ENCODE peak calls at places on chromosomes 13 and 19, in nine cellular contexts. One of them, this sample, is unnamed.

GRCh38 chr19:33797821-33798633 is 1.4 kb downstream of the KCTD15 start:
- DNase-seq in endodermal cell: peak
- DNase-seq in upper lobe of left lung: no peak
- DNase-seq in retinal pigment epithelial cell: no peak
- DNase-seq in GM23338: peak
- DNase-seq in foreskin fibroblast: peak
- DNase-seq in skeletal muscle cell: no peak
- DNase-seq in left ventricle myocardium inferior: peak
- DNase-seq in lung: peak
- DNase-seq in this sample: peak

GRCh38 chr19:5113101-5113557 is 144.2 kb downstream of the KDM4B start:
- DNase-seq in endodermal cell: no peak
- DNase-seq in upper lobe of left lung: no peak
- DNase-seq in retinal pigment epithelial cell: no peak
- DNase-seq in GM23338: no peak
- DNase-seq in foreskin fibroblast: peak
- DNase-seq in skeletal muscle cell: no peak
- DNase-seq in left ventricle myocardium inferior: no peak
- DNase-seq in lung: no peak
- DNase-seq in this sample: no peak

GRCh38 chr13:75871059-75871458 is 234.9 kb downstream of the LMO7 start:
- DNase-seq in endodermal cell: no peak
- DNase-seq in upper lobe of left lung: no peak
- DNase-seq in retinal pigment epithelial cell: no peak
- DNase-seq in GM23338: no peak
- DNase-seq in foreskin fibroblast: peak
- DNase-seq in skeletal muscle cell: no peak
- DNase-seq in left ventricle myocardium inferior: no peak
- DNase-seq in lung: no peak
- DNase-seq in this sample: no peak

GRCh38 chr13:22499919-22500318 is 680.9 kb upstream of the SGCG start:
- DNase-seq in endodermal cell: no peak
- DNase-seq in upper lobe of left lung: no peak
- DNase-seq in retinal pigment epithelial cell: peak
- DNase-seq in GM23338: no peak
- DNase-seq in foreskin fibroblast: no peak
- DNase-seq in skeletal muscle cell: no peak
- DNase-seq in left ventricle myocardium inferior: no peak
- DNase-seq in lung: no peak
- DNase-seq in this sample: no peak

GRCh38 chr19:43936219-43936618 is 1.1 kb upstream of the ZNF45 start:
- DNase-seq in endodermal cell: no peak
- DNase-seq in upper lobe of left lung: no peak
- DNase-seq in retinal pigment epithelial cell: no peak
- DNase-seq in GM23338: peak
- DNase-seq in foreskin fibroblast: no peak
- DNase-seq in skeletal muscle cell: no peak
- DNase-seq in left ventricle myocardium inferior: no peak
- DNase-seq in lung: no peak
- DNase-seq in this sample: no peak

GRCh38 chr13:95099541-95099940 is 201.7 kb downstream of the ABCC4 start:
- DNase-seq in endodermal cell: no peak
- DNase-seq in upper lobe of left lung: no peak
- DNase-seq in retinal pigment epithelial cell: no peak
- DNase-seq in GM23338: no peak
- DNase-seq in foreskin fibroblast: peak
- DNase-seq in skeletal muscle cell: peak
- DNase-seq in left ventricle myocardium inferior: no peak
- DNase-seq in lung: no peak
- DNase-seq in this sample: no peak

GRCh38 chr19:35155441-35155840 is 906 bp downstream of the FXYD5 start:
- DNase-seq in endodermal cell: no peak
- DNase-seq in upper lobe of left lung: no peak
- DNase-seq in retinal pigment epithelial cell: no peak
- DNase-seq in GM23338: no peak
- DNase-seq in foreskin fibroblast: peak
- DNase-seq in skeletal muscle cell: no peak
- DNase-seq in left ventricle myocardium inferior: no peak
- DNase-seq in lung: no peak
- DNase-seq in this sample: no peak

GRCh38 chr13:112809332-112810310 is 119.8 kb downstream of the ATP11A start:
- DNase-seq in endodermal cell: no peak
- DNase-seq in upper lobe of left lung: no peak
- DNase-seq in retinal pigment epithelial cell: no peak
- DNase-seq in GM23338: no peak
- DNase-seq in foreskin fibroblast: no peak
- DNase-seq in skeletal muscle cell: no peak
- DNase-seq in left ventricle myocardium inferior: no peak
- DNase-seq in lung: no peak
- DNase-seq in this sample: no peak

GRCh38 chr13:23848639-23849282 is 40.4 kb downstream of the MIPEP start:
- DNase-seq in endodermal cell: no peak
- DNase-seq in upper lobe of left lung: no peak
- DNase-seq in retinal pigment epithelial cell: no peak
- DNase-seq in GM23338: no peak
- DNase-seq in foreskin fibroblast: no peak
- DNase-seq in skeletal muscle cell: no peak
- DNase-seq in left ventricle myocardium inferior: no peak
- DNase-seq in lung: no peak
- DNase-seq in this sample: no peak

GRCh38 chr19:50460161-50460765 is 16.0 kb upstream of the EMC10 start:
- DNase-seq in endodermal cell: no peak
- DNase-seq in upper lobe of left lung: no peak
- DNase-seq in retinal pigment epithelial cell: peak
- DNase-seq in GM23338: peak
- DNase-seq in foreskin fibroblast: peak
- DNase-seq in skeletal muscle cell: no peak
- DNase-seq in left ventricle myocardium inferior: no peak
- DNase-seq in lung: no peak
- DNase-seq in this sample: no peak

GRCh38 chr13:70370924-70371323 is 262.7 kb upstream of the KLHL1 start:
- DNase-seq in endodermal cell: peak
- DNase-seq in upper lobe of left lung: no peak
- DNase-seq in retinal pigment epithelial cell: no peak
- DNase-seq in GM23338: peak
- DNase-seq in foreskin fibroblast: no peak
- DNase-seq in skeletal muscle cell: no peak
- DNase-seq in left ventricle myocardium inferior: no peak
- DNase-seq in lung: no peak
- DNase-seq in this sample: no peak

GRCh38 chr13:48727252-48728011 is 73.7 kb downstream of the CYSLTR2 start:
- DNase-seq in endodermal cell: no peak
- DNase-seq in upper lobe of left lung: no peak
- DNase-seq in retinal pigment epithelial cell: peak
- DNase-seq in GM23338: no peak
- DNase-seq in foreskin fibroblast: peak
- DNase-seq in skeletal muscle cell: peak
- DNase-seq in left ventricle myocardium inferior: peak
- DNase-seq in lung: no peak
- DNase-seq in this sample: no peak

GRCh38 chr13:108193806-108194205 is 21.5 kb downstream of the LIG4 start:
- DNase-seq in endodermal cell: no peak
- DNase-seq in upper lobe of left lung: no peak
- DNase-seq in retinal pigment epithelial cell: no peak
- DNase-seq in GM23338: no peak
- DNase-seq in foreskin fibroblast: no peak
- DNase-seq in skeletal muscle cell: no peak
- DNase-seq in left ventricle myocardium inferior: no peak
- DNase-seq in lung: no peak
- DNase-seq in this sample: no peak

GRCh38 chr19:32902448-32902847 is 32.9 kb upstream of the SLC7A9 start:
- DNase-seq in endodermal cell: peak
- DNase-seq in upper lobe of left lung: no peak
- DNase-seq in retinal pigment epithelial cell: no peak
- DNase-seq in GM23338: peak
- DNase-seq in foreskin fibroblast: no peak
- DNase-seq in skeletal muscle cell: no peak
- DNase-seq in left ventricle myocardium inferior: no peak
- DNase-seq in lung: no peak
- DNase-seq in this sample: no peak

GRCh38 chr19:49019242-49019932 is 2.5 kb upstream of the LHB start:
- DNase-seq in endodermal cell: peak
- DNase-seq in upper lobe of left lung: peak
- DNase-seq in retinal pigment epithelial cell: no peak
- DNase-seq in GM23338: peak
- DNase-seq in foreskin fibroblast: peak
- DNase-seq in skeletal muscle cell: no peak
- DNase-seq in left ventricle myocardium inferior: peak
- DNase-seq in lung: peak
- DNase-seq in this sample: peak

GRCh38 chr13:21690955-21691354 is 20.1 kb downstream of the FGF9 start:
- DNase-seq in endodermal cell: no peak
- DNase-seq in upper lobe of left lung: no peak
- DNase-seq in retinal pigment epithelial cell: no peak
- DNase-seq in GM23338: no peak
- DNase-seq in foreskin fibroblast: no peak
- DNase-seq in skeletal muscle cell: no peak
- DNase-seq in left ventricle myocardium inferior: no peak
- DNase-seq in lung: no peak
- DNase-seq in this sample: no peak

GRCh38 chr19:24051516-24051915 is 35.5 kb upstream of the ZNF254 start:
- DNase-seq in endodermal cell: no peak
- DNase-seq in upper lobe of left lung: no peak
- DNase-seq in retinal pigment epithelial cell: no peak
- DNase-seq in GM23338: no peak
- DNase-seq in foreskin fibroblast: no peak
- DNase-seq in skeletal muscle cell: no peak
- DNase-seq in left ventricle myocardium inferior: no peak
- DNase-seq in lung: no peak
- DNase-seq in this sample: no peak

GRCh38 chr19:38223119-38223523 is 901 bp downstream of the DPF1 start:
- DNase-seq in endodermal cell: no peak
- DNase-seq in upper lobe of left lung: no peak
- DNase-seq in retinal pigment epithelial cell: no peak
- DNase-seq in GM23338: no peak
- DNase-seq in foreskin fibroblast: no peak
- DNase-seq in skeletal muscle cell: no peak
- DNase-seq in left ventricle myocardium inferior: no peak
- DNase-seq in lung: no peak
- DNase-seq in this sample: no peak
- H3K4me3 ChIP-seq in endodermal cell: peak
- H3K4me3 ChIP-seq in upper lobe of left lung: no peak
- H3K4me3 ChIP-seq in retinal pigment epithelial cell: no peak
- H3K4me3 ChIP-seq in GM23338: peak
- H3K4me3 ChIP-seq in foreskin fibroblast: no peak
- H3K4me3 ChIP-seq in skeletal muscle cell: peak
- H3K4me3 ChIP-seq in left ventricle myocardium inferior: no peak
- H3K4me3 ChIP-seq in lung: no peak
- H3K4me3 ChIP-seq in this sample: no peak

GRCh38 chr13:111534646-111535461 is 214.4 kb downstream of the TEX29 start:
- DNase-seq in endodermal cell: no peak
- DNase-seq in upper lobe of left lung: no peak
- DNase-seq in retinal pigment epithelial cell: no peak
- DNase-seq in GM23338: peak
- DNase-seq in foreskin fibroblast: no peak
- DNase-seq in skeletal muscle cell: no peak
- DNase-seq in left ventricle myocardium inferior: no peak
- DNase-seq in lung: no peak
- DNase-seq in this sample: no peak
- H3K4me3 ChIP-seq in endodermal cell: peak
- H3K4me3 ChIP-seq in upper lobe of left lung: no peak
- H3K4me3 ChIP-seq in retinal pigment epithelial cell: no peak
- H3K4me3 ChIP-seq in GM23338: peak
- H3K4me3 ChIP-seq in foreskin fibroblast: no peak
- H3K4me3 ChIP-seq in skeletal muscle cell: no peak
- H3K4me3 ChIP-seq in left ventricle myocardium inferior: no peak
- H3K4me3 ChIP-seq in lung: no peak
- H3K4me3 ChIP-seq in this sample: no peak

DNA sequence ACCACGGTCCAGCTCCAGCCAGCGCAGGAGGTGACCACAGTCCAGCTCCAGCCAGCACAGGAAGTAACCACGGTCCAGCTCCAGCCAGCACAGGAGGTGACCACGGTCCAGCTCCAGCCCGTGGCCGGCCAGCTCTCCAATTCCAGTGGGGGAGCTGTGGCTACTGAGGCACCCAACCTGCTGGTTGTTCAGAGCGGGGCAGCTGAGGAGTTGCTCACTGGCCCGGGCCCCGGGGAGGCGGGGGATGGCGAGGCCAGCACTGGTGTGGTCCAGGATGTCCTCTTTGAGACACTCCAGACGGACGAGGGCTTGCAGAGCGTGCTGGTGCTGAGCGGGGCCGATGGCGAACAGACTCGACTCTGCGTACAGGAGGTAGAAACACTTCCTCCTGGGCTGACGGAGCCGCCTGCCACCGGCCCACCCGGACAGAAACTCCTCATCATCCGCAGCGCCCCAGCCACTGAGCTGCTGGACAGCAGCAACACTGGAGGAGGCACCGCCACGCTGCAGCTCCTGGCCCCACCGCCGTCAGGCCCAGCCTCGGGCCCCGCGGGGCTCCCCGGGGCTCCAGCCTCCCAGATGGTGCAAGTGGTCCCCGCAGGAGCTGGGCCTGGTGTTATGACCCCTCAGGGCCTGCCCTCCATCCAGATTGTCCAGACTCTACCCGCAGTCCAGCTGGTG is 1.2 kb upstream of the NAT14 start:
- DNase-seq in endodermal cell: peak
- DNase-seq in upper lobe of left lung: no peak
- DNase-seq in retinal pigment epithelial cell: no peak
- DNase-seq in GM23338: no peak
- DNase-seq in foreskin fibroblast: no peak
- DNase-seq in skeletal muscle cell: no peak
- DNase-seq in left ventricle myocardium inferior: no peak
- DNase-seq in lung: no peak
- DNase-seq in this sample: no peak
- H3K4me3 ChIP-seq in endodermal cell: no peak
- H3K4me3 ChIP-seq in upper lobe of left lung: no peak
- H3K4me3 ChIP-seq in retinal pigment epithelial cell: no peak
- H3K4me3 ChIP-seq in GM23338: peak
- H3K4me3 ChIP-seq in foreskin fibroblast: peak
- H3K4me3 ChIP-seq in skeletal muscle cell: no peak
- H3K4me3 ChIP-seq in left ventricle myocardium inferior: peak
- H3K4me3 ChIP-seq in lung: no peak
- H3K4me3 ChIP-seq in this sample: no peak

GRCh38 chr13:113816248-113816924 is 47.5 kb downstream of the GAS6 start:
- DNase-seq in endodermal cell: no peak
- DNase-seq in upper lobe of left lung: no peak
- DNase-seq in retinal pigment epithelial cell: no peak
- DNase-seq in GM23338: no peak
- DNase-seq in foreskin fibroblast: peak
- DNase-seq in skeletal muscle cell: no peak
- DNase-seq in left ventricle myocardium inferior: no peak
- DNase-seq in lung: no peak
- DNase-seq in this sample: no peak

GRCh38 chr13:113816925-113817859 is 46.7 kb downstream of the GAS6 start:
- DNase-seq in endodermal cell: peak
- DNase-seq in upper lobe of left lung: peak
- DNase-seq in retinal pigment epithelial cell: peak
- DNase-seq in GM23338: peak
- DNase-seq in foreskin fibroblast: peak
- DNase-seq in skeletal muscle cell: peak
- DNase-seq in left ventricle myocardium inferior: peak
- DNase-seq in lung: peak
- DNase-seq in this sample: peak

GRCh38 chr13:113813749-113814434 is 50.0 kb downstream of the GAS6 start:
- DNase-seq in endodermal cell: no peak
- DNase-seq in upper lobe of left lung: peak
- DNase-seq in retinal pigment epithelial cell: peak
- DNase-seq in GM23338: no peak
- DNase-seq in foreskin fibroblast: no peak
- DNase-seq in skeletal muscle cell: no peak
- DNase-seq in left ventricle myocardium inferior: no peak
- DNase-seq in lung: no peak
- DNase-seq in this sample: peak

GRCh38 chr13:113814435-113814821 is 49.4 kb downstream of the GAS6 start:
- DNase-seq in endodermal cell: no peak
- DNase-seq in upper lobe of left lung: peak
- DNase-seq in retinal pigment epithelial cell: peak
- DNase-seq in GM23338: no peak
- DNase-seq in foreskin fibroblast: peak
- DNase-seq in skeletal muscle cell: no peak
- DNase-seq in left ventricle myocardium inferior: no peak
- DNase-seq in lung: no peak
- DNase-seq in this sample: no peak

GRCh38 chr13:113815151-113816058 is 48.5 kb downstream of the GAS6 start:
- DNase-seq in endodermal cell: no peak
- DNase-seq in upper lobe of left lung: no peak
- DNase-seq in retinal pigment epithelial cell: no peak
- DNase-seq in GM23338: no peak
- DNase-seq in foreskin fibroblast: peak
- DNase-seq in skeletal muscle cell: no peak
- DNase-seq in left ventricle myocardium inferior: no peak
- DNase-seq in lung: no peak
- DNase-seq in this sample: no peak
- H3K4me3 ChIP-seq in endodermal cell: no peak
- H3K4me3 ChIP-seq in upper lobe of left lung: peak
- H3K4me3 ChIP-seq in retinal pigment epithelial cell: no peak
- H3K4me3 ChIP-seq in GM23338: no peak
- H3K4me3 ChIP-seq in foreskin fibroblast: no peak
- H3K4me3 ChIP-seq in skeletal muscle cell: no peak
- H3K4me3 ChIP-seq in left ventricle myocardium inferior: peak
- H3K4me3 ChIP-seq in lung: no peak
- H3K4me3 ChIP-seq in this sample: no peak

This sample was measured in testis.